ENCODE peak calls at places on chromosome 15, in four cellular contexts. E is PC-3, R is hepatocyte, H is A549. L is an unnamed sample.

GRCh38 chr15:100330221-100330620 is 11.6 kb downstream of the ADAMTS17 start:
- DNase-seq in E (no peak), R (no peak), H (no peak), L (peak)

GRCh38 chr15:101187820-101188516 is 63.9 kb downstream of the CHSY1 start:
- DNase-seq in E (no peak), R (peak), H (no peak), L (no peak)

GRCh38 chr15:38626443-38627050 is 61.9 kb upstream of the RASGRP1 start:
- DNase-seq in E (no peak), R (no peak), H (no peak), L (no peak)

GRCh38 chr15:42992626-42993025 is 72.0 kb upstream of the TTBK2 start:
- DNase-seq in E (no peak), R (no peak), H (no peak), L (no peak)

GRCh38 chr15:45719490-45719889 is 84.7 kb downstream of the SQOR start:
- DNase-seq in E (no peak), R (peak), H (no peak), L (no peak)

GRCh38 chr15:42214600-42214999 is 6.5 kb upstream of the VPS39 start:
- DNase-seq in E (no peak), R (no peak), H (no peak), L (no peak)

GRCh38 chr15:77139312-77139711 is 68.4 kb upstream of the TSPAN3 start:
- DNase-seq in E (no peak), R (no peak), H (no peak), L (no peak)

GRCh38 chr15:75843618-75844610 is 667 bp downstream of the UBE2Q2 start:
- DNase-seq in E (peak), R (peak), H (peak), L (peak)

GRCh38 chr15:74173545-74174215 is at the start of gene ISLR:
- DNase-seq in E (no peak), R (peak), H (no peak), L (no peak)

GRCh38 chr15:69439623-69440022 is 13.0 kb upstream of the RPLP1 start:
- DNase-seq in E (no peak), R (no peak), H (no peak), L (no peak)

GRCh38 chr15:69434679-69435078 is 17.9 kb upstream of the RPLP1 start:
- DNase-seq in E (no peak), R (no peak), H (no peak), L (no peak)

GRCh38 chr15:69435980-69436379 is 16.6 kb upstream of the RPLP1 start:
- DNase-seq in E (no peak), R (no peak), H (no peak), L (no peak)

GRCh38 chr15:69434236-69434635 is 18.4 kb upstream of the RPLP1 start:
- DNase-seq in E (no peak), R (no peak), H (no peak), L (no peak)

DNA sequence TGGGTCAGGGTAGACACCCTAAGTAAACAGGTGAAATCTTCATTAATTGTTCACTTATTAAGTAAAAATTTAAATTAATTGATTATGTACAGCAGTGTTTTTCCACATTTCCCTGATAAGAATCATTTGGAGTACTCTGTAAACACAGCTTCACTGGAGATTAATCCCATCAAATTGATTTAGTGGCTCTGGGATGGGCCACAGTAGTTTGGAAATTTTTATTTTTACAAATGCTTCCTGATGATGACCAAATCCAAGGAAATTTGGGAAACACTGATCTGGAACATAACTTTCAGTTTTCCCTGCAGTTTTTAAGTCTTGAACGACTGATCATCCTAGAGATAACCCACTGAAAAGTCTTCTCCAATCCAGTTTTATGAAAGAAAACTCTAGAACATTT is 18.8 kb upstream of the RPLP1 start:
- DNase-seq in E (no peak), R (no peak), H (no peak), L (no peak)
- TF ChIP-seq CTCF in E (no peak), R (no peak), H (no peak), L (no peak)

GRCh38 chr15:40564591-40565332 is at the start of gene CCDC32:
- DNase-seq in E (peak), R (peak), H (peak), L (peak)
- TF ChIP-seq CTCF in E (no peak), R (no peak), H (no peak), L (no peak)

GRCh38 chr15:84863480-84864428 is 20.7 kb upstream of the SLC28A1 start:
- DNase-seq in E (no peak), R (no peak), H (no peak), L (no peak)
- TF ChIP-seq CTCF in E (no peak), R (no peak), H (peak), L (peak)

DNA sequence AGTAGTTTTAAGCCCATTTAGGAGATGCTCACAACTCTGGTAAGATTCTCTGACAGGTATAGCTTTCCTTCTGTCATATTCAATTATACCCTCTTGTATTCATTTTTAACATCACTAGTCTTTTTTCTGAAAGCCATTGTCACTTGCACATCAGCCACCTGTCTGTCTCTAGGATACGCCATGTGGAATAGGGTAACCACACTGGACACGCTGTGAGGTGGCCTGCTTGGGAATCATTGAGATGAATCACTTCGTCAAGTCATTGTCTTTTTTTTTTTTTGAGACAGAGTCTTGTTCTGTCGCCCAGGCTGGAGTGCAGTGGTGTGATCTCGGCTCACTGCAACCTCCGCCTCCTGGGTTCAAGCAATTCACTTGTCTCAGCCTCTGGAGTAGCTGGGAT is 7.4 kb downstream of the TM6SF1 start:
- DNase-seq in E (no peak), R (no peak), H (no peak), L (no peak)
- TF ChIP-seq CTCF in E (no peak), R (no peak), H (no peak), L (no peak)